ENCODE peak calls at places on chromosome 16, in six cellular contexts. G is NCI-H1105; V is globus pallidus; O is stimulated activated CD4-positive, alpha-beta T cell treated with anti-CD3 and anti-CD28 coated beads, Interleukin-1b, Interleukin-23, amount 100 ng/mL, for 24 hours; T is tibial artery; I is hypothalamus. C is an unnamed sample.

GRCh38 chr16:53081032-53081424 is 26.2 kb downstream of the CHD9 start:
- DNase-seq in G (no peak), V (no peak), O (no peak), T (no peak), I (no peak), C (no peak)

GRCh38 chr16:47779201-47780016 is 318.3 kb downstream of the PHKB start:
- DNase-seq in G (no peak), V (no peak), O (peak; percentile 6), T (no peak), I (no peak), C (no peak)

GRCh38 chr16:58366247-58367031 is 25.8 kb upstream of the GINS3 start:
- DNase-seq in G (no peak), V (no peak), O (no peak), T (no peak), I (no peak), C (no peak)

GRCh38 chr16:177394-177822 is 928 bp downstream of the HBA1 start:
- DNase-seq in G (no peak), V (no peak), O (no peak), T (no peak), I (no peak), C (no peak)

GRCh38 chr16:66895999-66896398 is 15.7 kb downstream of the PDP2 start:
- DNase-seq in G (no peak), V (no peak), O (no peak), T (no peak), I (no peak), C (no peak)

GRCh38 chr16:87439926-87440325 is 47.8 kb downstream of the MAP1LC3B start:
- DNase-seq in G (no peak), V (no peak), O (no peak), T (no peak), I (no peak), C (no peak)

GRCh38 chr16:2145843-2146242 is 2.6 kb upstream of the RAB26 start:
- DNase-seq in G (no peak), V (no peak), O (no peak), T (no peak), I (no peak), C (no peak)

GRCh38 chr16:28146536-28146935 is 65.2 kb downstream of the XPO6 start:
- DNase-seq in G (no peak), V (no peak), O (no peak), T (no peak), I (no peak), C (no peak)

GRCh38 chr16:17798721-17799120 is 328.0 kb upstream of the XYLT1 start:
- DNase-seq in G (no peak), V (no peak), O (no peak), T (no peak), I (no peak), C (no peak)

GRCh38 chr16:73354426-73354825 is 306.5 kb upstream of the ZFHX3 start:
- DNase-seq in G (no peak), V (no peak), O (no peak), T (no peak), I (no peak), C (no peak)

GRCh38 chr16:88062341-88062861 is 111.2 kb downstream of the BANP start:
- DNase-seq in G (no peak), V (no peak), O (no peak), T (peak; percentile 55), I (no peak), C (no peak)

GRCh38 chr16:80174416-80174815 is 366.4 kb upstream of the DYNLRB2 start:
- DNase-seq in G (no peak), V (no peak), O (no peak), T (no peak), I (no peak), C (no peak)

GRCh38 chr16:22926105-22926751 is 112.3 kb downstream of the HS3ST2 start:
- DNase-seq in G (no peak), V (no peak), O (no peak), T (no peak), I (no peak), C (no peak)

GRCh38 chr16:69935278-69935711 is 15.8 kb upstream of the CLEC18A start:
- DNase-seq in G (no peak), V (no peak), O (no peak), T (no peak), I (no peak), C (no peak)

GRCh38 chr16:20851601-20852000 is 45.3 kb downstream of the REXO5 start:
- DNase-seq in G (no peak), V (no peak), O (no peak), T (peak; percentile 90), I (no peak), C (peak; percentile 87)

GRCh38 chr16:55021595-55022475 is 91.2 kb downstream of the IRX5 start:
- DNase-seq in G (no peak), V (no peak), O (no peak), T (no peak), I (no peak), C (no peak)

GRCh38 chr16:89402962-89403361 is 87.4 kb downstream of the ANKRD11 start:
- DNase-seq in G (no peak), V (no peak), O (no peak), T (no peak), I (no peak), C (no peak)

GRCh38 chr16:48491517-48491916 is 106.3 kb upstream of the SIAH1 start:
- DNase-seq in G (no peak), V (peak; percentile 61), O (no peak), T (no peak), I (no peak), C (no peak)

GRCh38 chr16:48901712-48902374 is 291.9 kb upstream of the N4BP1 start:
- DNase-seq in G (peak; percentile 61), V (no peak), O (no peak), T (no peak), I (no peak), C (no peak)

GRCh38 chr16:51898872-51899271 is 648.1 kb downstream of the TOX3 start:
- DNase-seq in G (no peak), V (no peak), O (no peak), T (no peak), I (no peak), C (no peak)

GRCh38 chr16:85652431-85653221 is 36.1 kb downstream of the GINS2 start:
- DNase-seq in G (peak; percentile 47), V (peak; percentile 74), O (no peak), T (peak; percentile 66), I (no peak), C (peak; percentile 61)

GRCh38 chr16:89489040-89489721 is 1.2 kb downstream of the ANKRD11 start:
- DNase-seq in G (peak; percentile 30), V (peak; percentile 73), O (peak; percentile 71), T (peak; percentile 96), I (peak; percentile 35), C (peak; percentile 91)

GRCh38 chr16:68447721-68448359 is 468 bp downstream of the SMPD3 start:
- DNase-seq in G (no peak), V (no peak), O (no peak), T (no peak), I (no peak), C (no peak)

GRCh38 chr16:81885976-81886586 is 107.0 kb downstream of the PLCG2 start:
- DNase-seq in G (no peak), V (no peak), O (no peak), T (no peak), I (no peak), C (no peak)

GRCh38 chr16:27175888-27176287 is 27.4 kb upstream of the KDM8 start:
- DNase-seq in G (no peak), V (no peak), O (no peak), T (no peak), I (no peak), C (no peak)

GRCh38 chr16:78925071-78925714 is 675.3 kb downstream of the MAF start:
- DNase-seq in G (no peak), V (peak; percentile 30), O (peak; percentile 18), T (no peak), I (no peak), C (no peak)

GRCh38 chr16:59210955-59211541 is 476.9 kb upstream of the GOT2 start:
- DNase-seq in G (no peak), V (no peak), O (no peak), T (no peak), I (no peak), C (no peak)

GRCh38 chr16:25052530-25052929 is 37.4 kb upstream of the ARHGAP17 start:
- DNase-seq in G (no peak), V (no peak), O (no peak), T (no peak), I (no peak), C (no peak)

GRCh38 chr16:82031116-82032084 is 3.7 kb upstream of the HSD17B2 start:
- DNase-seq in G (no peak), V (peak; percentile 54), O (no peak), T (no peak), I (no peak), C (no peak)

GRCh38 chr16:891353-891740 is 79.4 kb downstream of the LMF1 start:
- DNase-seq in G (no peak), V (no peak), O (no peak), T (no peak), I (no peak), C (no peak)

C was measured in ureter.